ENCODE peak calls at places on chromosomes 5 and 9, in six cellular contexts. B is Calu3, G is ACHN, E is NCI-H446, K is lung microvascular endothelial cell, L is GM18507. O is an unnamed sample.

GRCh38 chr5:120361941-120362340 is 102.2 kb upstream of the PRR16 start:
- DNase-seq in B (no peak), G (no peak), E (no peak), K (no peak), L (no peak), O (no peak)

GRCh38 chr9:21709464-21710058 is 92.9 kb upstream of the MTAP start:
- DNase-seq in B (peak; percentile 70), G (no peak), E (peak; percentile 64), K (peak; percentile 69), L (no peak), O (peak; percentile 2)

GRCh38 chr5:65394078-65394477 is 87.6 kb downstream of the ADAMTS6 start:
- DNase-seq in B (no peak), G (peak; percentile 66), E (peak; percentile 55), K (no peak), L (no peak), O (no peak)

GRCh38 chr5:123976393-123977029 is 464.5 kb downstream of the CSNK1G3 start:
- DNase-seq in B (no peak), G (no peak), E (no peak), K (no peak), L (no peak), O (no peak)

GRCh38 chr9:13279284-13280162 is at the start of gene MPDZ:
- DNase-seq in B (no peak), G (peak; percentile 72), E (peak; percentile 91), K (peak; percentile 86), L (no peak), O (peak; percentile 29)

GRCh38 chr5:69415584-69415958 is 655 bp downstream of the MARVELD2 start:
- DNase-seq in B (peak; percentile 39), G (no peak), E (no peak), K (peak; percentile 3), L (no peak), O (no peak)

GRCh38 chr5:116727248-116727647 is 152.6 kb upstream of the SEMA6A start:
- DNase-seq in B (no peak), G (no peak), E (no peak), K (no peak), L (no peak), O (no peak)

GRCh38 chr5:14221768-14222167 is 78.6 kb downstream of the TRIO start:
- DNase-seq in B (no peak), G (no peak), E (no peak), K (no peak), L (no peak), O (no peak)

GRCh38 chr9:98222885-98223640 is 30.6 kb upstream of the CORO2A start:
- DNase-seq in B (peak; percentile 56), G (peak; percentile 98), E (no peak), K (peak; percentile 15), L (no peak), O (no peak)

GRCh38 chr9:99180199-99180598 is 41.5 kb downstream of the ALG2 start:
- DNase-seq in B (no peak), G (no peak), E (no peak), K (no peak), L (no peak), O (no peak)

GRCh38 chr9:116365056-116365471 is 211.5 kb downstream of the PAPPA start:
- DNase-seq in B (no peak), G (peak; percentile 68), E (peak; percentile 66), K (no peak), L (no peak), O (peak; percentile 5)

GRCh38 chr9:116555102-116555501 is 132.0 kb upstream of the TRIM32 start:
- DNase-seq in B (no peak), G (no peak), E (no peak), K (no peak), L (no peak), O (no peak)

GRCh38 chr9:133188843-133189180 is 20.2 kb downstream of the OBP2B start:
- DNase-seq in B (no peak), G (no peak), E (no peak), K (no peak), L (no peak), O (no peak)

GRCh38 chr5:177496111-177497010 is 1.0 kb downstream of the PDLIM7 start:
- DNase-seq in B (peak; percentile 88), G (peak; percentile 85), E (peak; percentile 80), K (peak; percentile 89), L (no peak), O (no peak)

GRCh38 chr5:180170111-180170809 is 38.8 kb downstream of the RASGEF1C start:
- DNase-seq in B (no peak), G (no peak), E (no peak), K (no peak), L (no peak), O (peak; percentile 91)

GRCh38 chr5:126543660-126544059 is 51.4 kb downstream of the ALDH7A1 start:
- DNase-seq in B (no peak), G (no peak), E (no peak), K (no peak), L (no peak), O (no peak)

GRCh38 chr5:149837680-149838269 is 106.8 kb downstream of the PDE6A start:
- DNase-seq in B (peak; percentile 69), G (peak; percentile 72), E (no peak), K (peak; percentile 84), L (no peak), O (peak; percentile 9)

GRCh38 chr5:150999704-151000452 is 20.5 kb upstream of the GPX3 start:
- DNase-seq in B (no peak), G (no peak), E (peak; percentile 13), K (peak; percentile 18), L (no peak), O (no peak)

GRCh38 chr5:122611401-122611800 is 163.5 kb upstream of the SNX2 start:
- DNase-seq in B (peak; percentile 24), G (no peak), E (no peak), K (no peak), L (no peak), O (no peak)

GRCh38 chr5:17225551-17225950 is 8.1 kb downstream of the BASP1 start:
- DNase-seq in B (no peak), G (no peak), E (no peak), K (no peak), L (no peak), O (no peak)

O was measured in hippocampal formation.